ENCODE peak calls at places on chromosome 6, in ten cellular contexts. A, M, G, T, B, O, K, C, Y and I are unnamed samples.

GRCh38 chr6:46888031-46888430 is 33.7 kb downstream of the ADGRF5 start:
- DNase-seq in A (no peak), M (no peak), G (peak; percentile 15), T (no peak), B (no peak), O (no peak), K (no peak), C (no peak), Y (no peak), I (no peak)

GRCh38 chr6:107440935-107441334 is 18.4 kb downstream of the PDSS2 start:
- DNase-seq in A (no peak), M (no peak), G (no peak), T (no peak), B (no peak), O (no peak), K (no peak), C (no peak), Y (no peak), I (no peak)

GRCh38 chr6:40477246-40478126 is 109.7 kb downstream of the LRFN2 start:
- DNase-seq in A (peak; percentile 15), M (no peak), G (no peak), T (no peak), B (no peak), O (no peak), K (peak; percentile 88), C (no peak), Y (no peak), I (no peak)

GRCh38 chr6:104548297-104548696 is 311.4 kb downstream of the HACE1 start:
- DNase-seq in A (no peak), M (no peak), G (no peak), T (no peak), B (no peak), O (no peak), K (no peak), C (no peak), Y (no peak), I (no peak)

GRCh38 chr6:150720774-150721233 is 121.1 kb downstream of the PLEKHG1 start:
- DNase-seq in A (no peak), M (no peak), G (peak; percentile 76), T (no peak), B (no peak), O (peak; percentile 69), K (no peak), C (no peak), Y (no peak), I (no peak)

GRCh38 chr6:31285496-31285895 is 13.6 kb upstream of the HLA-C start:
- DNase-seq in A (no peak), M (no peak), G (no peak), T (no peak), B (no peak), O (no peak), K (no peak), C (no peak), Y (no peak), I (no peak)

GRCh38 chr6:121944361-121944760 is 455.1 kb upstream of the HSF2 start:
- DNase-seq in A (no peak), M (no peak), G (no peak), T (no peak), B (no peak), O (no peak), K (no peak), C (no peak), Y (no peak), I (no peak)

GRCh38 chr6:137903933-137904821 is 37.1 kb downstream of the TNFAIP3 start:
- DNase-seq in A (no peak), M (no peak), G (peak; percentile 13), T (no peak), B (no peak), O (no peak), K (no peak), C (peak; percentile 30), Y (no peak), I (no peak)

GRCh38 chr6:159169557-159170332 is 545 bp downstream of the FNDC1 start:
- DNase-seq in A (no peak), M (peak; percentile 25), G (no peak), T (no peak), B (no peak), O (peak; percentile 72), K (peak; percentile 88), C (no peak), Y (no peak), I (no peak)

GRCh38 chr6:135226537-135226936 is 45.4 kb downstream of the MYB start:
- DNase-seq in A (no peak), M (no peak), G (no peak), T (no peak), B (no peak), O (no peak), K (no peak), C (no peak), Y (no peak), I (no peak)

GRCh38 chr6:149271348-149272340 is 45.9 kb upstream of the TAB2 start:
- DNase-seq in A (peak; percentile 28), M (no peak), G (no peak), T (no peak), B (no peak), O (no peak), K (no peak), C (no peak), Y (peak; percentile 22), I (no peak)

GRCh38 chr6:6771964-6772363 is 183.4 kb downstream of the LY86 start:
- DNase-seq in A (no peak), M (no peak), G (no peak), T (no peak), B (no peak), O (no peak), K (no peak), C (no peak), Y (no peak), I (no peak)

GRCh38 chr6:47308223-47308567 is 1.5 kb downstream of the TNFRSF21 start:
- DNase-seq in A (no peak), M (no peak), G (no peak), T (no peak), B (no peak), O (no peak), K (peak; percentile 45), C (no peak), Y (no peak), I (no peak)

DNA sequence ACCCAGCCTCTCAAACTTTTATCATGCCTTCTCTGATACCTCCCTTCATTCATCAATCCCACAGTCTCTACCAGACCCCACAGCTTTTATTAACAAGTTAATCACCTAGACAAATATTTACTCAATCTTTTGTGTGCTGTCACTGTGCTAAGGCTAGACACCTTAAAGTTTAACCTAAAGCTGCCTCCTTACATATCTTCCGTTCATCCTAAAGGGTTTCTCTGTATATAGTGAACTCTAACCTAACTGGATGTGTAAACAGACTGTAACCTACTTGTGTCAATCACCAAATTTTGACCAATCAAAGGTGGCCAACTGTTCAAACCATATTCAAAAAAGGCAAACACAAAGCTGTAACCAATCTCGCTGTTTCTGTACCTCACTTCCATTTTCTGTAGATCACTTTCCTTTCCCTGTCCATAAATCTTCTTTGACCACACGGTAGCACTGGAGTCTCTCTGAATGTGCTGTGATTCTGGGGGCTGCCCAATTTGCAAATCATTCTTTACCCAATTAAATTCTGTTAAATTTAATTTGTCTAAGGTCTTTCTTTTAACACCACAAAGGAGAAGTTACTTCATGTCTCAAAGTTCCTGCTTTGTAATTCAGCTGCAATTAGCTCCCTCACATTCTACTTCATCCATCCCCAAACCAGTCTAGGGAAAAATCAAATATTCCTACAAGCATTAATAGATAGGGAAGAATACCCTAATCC is 72.5 kb downstream of the ARHGAP18 start:
- DNase-seq in A (no peak), M (no peak), G (no peak), T (no peak), B (no peak), O (no peak), K (no peak), C (peak; percentile 56), Y (no peak), I (no peak)
- H3K27ac ChIP-seq in A (peak overlapping the region; percentile 5), M (peak overlapping the region; percentile 81), G (no peak overlapping the region), T (no peak overlapping the region), B (peak overlapping the region; percentile 16), O (no peak overlapping the region), K (no peak overlapping the region), C (peak overlapping the region; percentile 66), Y (no peak overlapping the region), I (no peak overlapping the region)

DNA sequence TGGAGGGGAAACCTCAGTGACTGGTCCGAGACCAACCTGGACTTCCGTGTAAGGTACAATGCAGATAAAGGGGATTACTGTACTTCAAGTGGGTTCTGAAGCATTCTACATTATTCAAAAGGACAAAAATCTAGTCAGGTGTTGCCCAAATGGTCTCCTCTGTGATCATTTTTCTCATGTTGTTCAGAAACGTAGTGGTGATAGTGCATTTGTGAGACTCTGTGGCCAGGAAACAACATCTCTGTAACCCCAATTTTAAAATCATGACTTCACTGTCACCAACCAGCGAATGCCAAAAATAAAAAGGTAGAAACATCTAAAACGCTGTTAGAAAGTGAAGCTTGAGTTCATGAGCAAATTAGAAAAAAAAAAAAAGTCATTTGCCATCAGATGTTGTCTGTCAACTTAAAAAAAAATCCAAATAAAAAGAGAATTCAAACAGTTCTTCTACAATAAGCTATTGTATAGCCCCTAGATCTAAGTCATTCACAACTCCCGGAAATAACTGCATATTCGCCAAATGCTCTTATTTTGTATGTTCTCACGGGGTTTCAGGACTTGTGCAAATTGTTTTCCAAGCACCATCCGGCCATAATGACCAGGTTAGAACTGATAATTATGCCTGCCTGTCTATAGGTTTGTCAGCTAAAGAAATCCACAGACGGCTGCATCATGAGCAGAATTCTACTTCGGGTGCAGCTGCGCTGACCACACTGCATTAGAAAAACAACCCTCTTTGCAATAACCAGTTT is 87.9 kb downstream of the HIVEP2 start:
- DNase-seq in A (peak; percentile 32), M (no peak), G (no peak), T (no peak), B (no peak), O (no peak), K (no peak), C (no peak), Y (no peak), I (no peak)
- H3K27ac ChIP-seq in A (peak overlapping the region; percentile 26), M (no peak overlapping the region), G (no peak overlapping the region), T (no peak overlapping the region), B (peak overlapping the region; percentile 35), O (no peak overlapping the region), K (peak overlapping the region; percentile 71), C (no peak overlapping the region), Y (peak overlapping the region; percentile 48), I (peak overlapping the region; percentile 79)

GRCh38 chr6:75437451-75438185 is 56.0 kb downstream of the FILIP1 start:
- DNase-seq in A (no peak), M (no peak), G (peak; percentile 33), T (no peak), B (peak; percentile 54), O (no peak), K (no peak), C (no peak), Y (peak; percentile 36), I (no peak)
- H3K27ac ChIP-seq in A (peak overlapping the region; percentile 72), M (peak overlapping the region; percentile 44), G (no peak overlapping the region), T (peak overlapping the region; percentile 71), B (peak overlapping the region; percentile 78), O (no peak overlapping the region), K (no peak overlapping the region), C (no peak overlapping the region), Y (peak overlapping the region; percentile 68), I (no peak overlapping the region)

DNA sequence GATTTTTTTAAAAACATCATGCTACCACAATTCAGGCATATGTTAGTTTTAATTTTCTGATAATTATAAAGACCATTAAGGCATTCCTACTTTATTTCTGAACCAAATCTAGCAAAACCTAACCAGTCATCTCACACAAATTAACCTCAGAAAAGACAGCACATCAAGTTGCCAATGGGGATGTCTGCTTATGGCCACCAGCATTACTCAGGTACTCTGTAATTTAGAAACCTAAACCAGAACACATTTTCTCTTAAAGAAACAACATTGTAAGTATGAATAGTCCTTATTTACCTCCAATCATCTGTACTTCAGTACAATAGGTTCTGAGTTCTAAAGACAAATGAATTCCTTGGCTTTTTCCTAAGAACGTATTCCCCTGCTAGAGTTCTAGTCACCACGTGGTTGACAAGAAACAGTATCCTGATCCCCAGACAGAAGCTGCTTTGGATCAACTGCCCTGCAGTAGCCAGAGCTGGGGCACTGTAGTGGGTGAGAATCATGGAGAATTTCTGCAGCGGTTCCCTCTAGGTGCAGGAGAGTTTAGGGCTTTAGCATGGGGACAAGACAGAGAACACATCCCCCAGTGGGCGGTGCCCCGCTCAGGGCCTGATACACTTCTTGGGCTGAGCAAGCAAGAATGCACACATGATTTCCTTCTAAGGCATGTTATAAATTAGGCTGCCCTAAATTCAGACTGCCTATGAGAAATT is 15.4 kb downstream of the GCLC start:
- DNase-seq in A (no peak), M (no peak), G (no peak), T (no peak), B (no peak), O (no peak), K (peak; percentile 77), C (no peak), Y (no peak), I (no peak)
- H3K27ac ChIP-seq in A (peak overlapping the region; percentile 63), M (peak overlapping the region; percentile 29), G (peak overlapping the region; percentile 39), T (no peak overlapping the region), B (no peak overlapping the region), O (no peak overlapping the region), K (no peak overlapping the region), C (no peak overlapping the region), Y (no peak overlapping the region), I (no peak overlapping the region)